ENCODE peak calls at places on chromosomes 11 and 22, in four cellular contexts. G is upper lobe of right lung; K is stimulated activated CD4-positive, alpha-beta T cell treated with anti-CD3 and anti-CD28 coated beads, Interleukin-12 subunit alpha, Interleukin-12 subunit beta, amount 100 ng/mL, for 4 hours; P is stimulated activated naive CD8-positive, alpha-beta T cell treated with anti-CD3 and anti-CD28 coated beads, Interleukin-15, Interleukin-2, amounts not matched to agents 100 U/mL and 50 U/mL, for 24 hours. O is an unnamed sample.

GRCh38 chr11:352456-353180 is 16.7 kb upstream of the B4GALNT4 start:
- DNase-seq in G (no peak), K (no peak), P (no peak), O (no peak)

GRCh38 chr11:10379871-10380568 is 75.0 kb upstream of the AMPD3 start:
- DNase-seq in G (no peak), K (no peak), P (no peak), O (peak; percentile 96)

GRCh38 chr11:57778318-57779037 is 16.9 kb downstream of the CTNND1 start:
- DNase-seq in G (peak; percentile 92), K (no peak), P (no peak), O (peak; percentile 77)

GRCh38 chr11:46513934-46514342 is 79.9 kb downstream of the AMBRA1 start:
- DNase-seq in G (no peak), K (no peak), P (no peak), O (peak; percentile 59)

GRCh38 chr11:38718659-38719058 is 2120.6 kb upstream of the RAG2 start:
- DNase-seq in G (no peak), K (no peak), P (no peak), O (no peak)

GRCh38 chr11:107931206-107931605 is 3.0 kb downstream of the RAB39A start:
- DNase-seq in G (no peak), K (no peak), P (no peak), O (no peak)

GRCh38 chr11:59615132-59615636 is 390 bp downstream of the OSBP start:
- DNase-seq in G (peak; percentile 82), K (peak; percentile 46), P (peak; percentile 51), O (peak; percentile 47)

GRCh38 chr22:44029069-44029468 is 5.0 kb downstream of the PARVB start:
- DNase-seq in G (no peak), K (no peak), P (no peak), O (no peak)

GRCh38 chr22:32204856-32205722 is at the start of gene RFPL2:
- DNase-seq in G (peak; percentile 69), K (no peak), P (no peak), O (peak; percentile 80)

GRCh38 chr11:43944761-43945311 is 2.4 kb downstream of the C11orf96 start:
- DNase-seq in G (peak; percentile 92), K (peak; percentile 74), P (peak; percentile 86), O (peak; percentile 34)

GRCh38 chr22:20465759-20466077 is 28.1 kb upstream of the SCARF2 start:
- DNase-seq in G (no peak), K (no peak), P (no peak), O (no peak)

GRCh38 chr11:35223429-35223828 is 84.5 kb downstream of the CD44 start:
- DNase-seq in G (no peak), K (no peak), P (no peak), O (no peak)

GRCh38 chr11:95585071-95585751 is 204.4 kb downstream of the FAM76B start:
- DNase-seq in G (no peak), K (no peak), P (no peak), O (no peak)

GRCh38 chr11:65917077-65917433 is 1.8 kb downstream of the C11orf68 start:
- DNase-seq in G (no peak), K (no peak), P (no peak), O (no peak)

GRCh38 chr11:74069146-74070046 is 60.5 kb upstream of the UCP3 start:
- DNase-seq in G (no peak), K (no peak), P (no peak), O (peak; percentile 57)

GRCh38 chr22:18156878-18157713 is 7.1 kb downstream of the USP18 start:
- DNase-seq in G (peak; percentile 62), K (peak; percentile 37), P (peak; percentile 73), O (peak; percentile 59)

GRCh38 chr22:49262167-49262566 is 565.5 kb downstream of the BRD1 start:
- DNase-seq in G (peak; percentile 35), K (no peak), P (no peak), O (no peak)

GRCh38 chr11:48109046-48109666 is 107.5 kb upstream of the OR4B1 start:
- DNase-seq in G (no peak), K (no peak), P (no peak), O (peak; percentile 58)

GRCh38 chr11:131491503-131491902 is 121.1 kb downstream of the NTM start:
- DNase-seq in G (no peak), K (no peak), P (no peak), O (no peak)

GRCh38 chr11:64902102-64902900 is 14.7 kb downstream of the ATG2A start:
- DNase-seq in G (no peak), K (no peak), P (no peak), O (no peak)

GRCh38 chr11:70134490-70134889 is 56.4 kb downstream of the ANO1 start:
- DNase-seq in G (no peak), K (no peak), P (no peak), O (no peak)

GRCh38 chr11:58060939-58061672 is 30.4 kb downstream of the OR6Q1 start:
- DNase-seq in G (no peak), K (no peak), P (no peak), O (no peak)

GRCh38 chr11:2517016-2517385 is 72.2 kb downstream of the KCNQ1 start:
- DNase-seq in G (peak; percentile 57), K (no peak), P (no peak), O (no peak)

GRCh38 chr11:77776455-77776854 is 44.1 kb downstream of the RSF1 start:
- DNase-seq in G (no peak), K (no peak), P (no peak), O (no peak)

GRCh38 chr11:87076874-87077429 is 39.2 kb downstream of the TMEM135 start:
- DNase-seq in G (no peak), K (no peak), P (no peak), O (no peak)

GRCh38 chr11:59668188-59668949 is 468 bp downstream of the PATL1 start:
- DNase-seq in G (peak; percentile 83), K (peak; percentile 68), P (peak; percentile 73), O (no peak)

GRCh38 chr11:78460468-78460867 is 42.8 kb upstream of the GAB2 start:
- DNase-seq in G (no peak), K (no peak), P (no peak), O (no peak)

GRCh38 chr22:35357883-35358621 is 22.8 kb upstream of the HMOX1 start:
- DNase-seq in G (no peak), K (no peak), P (no peak), O (no peak)

GRCh38 chr11:87128372-87128771 is 90.6 kb downstream of the TMEM135 start:
- DNase-seq in G (no peak), K (no peak), P (no peak), O (no peak)

GRCh38 chr11:68160100-68160695 is 39.0 kb upstream of the CHKA start:
- DNase-seq in G (no peak), K (no peak), P (no peak), O (no peak)

GRCh38 chr11:34162507-34162848 is 57.0 kb downstream of the NAT10 start:
- DNase-seq in G (no peak), K (no peak), P (no peak), O (no peak)

GRCh38 chr22:40009231-40009769 is 14.5 kb downstream of the FAM83F start:
- DNase-seq in G (no peak), K (no peak), P (no peak), O (peak; percentile 68)

GRCh38 chr11:28366549-28367341 is 258.6 kb downstream of the METTL15 start:
- DNase-seq in G (no peak), K (no peak), P (no peak), O (no peak)

GRCh38 chr11:111307472-111308108 is 9.2 kb downstream of the POU2AF3 start:
- DNase-seq in G (no peak), K (no peak), P (no peak), O (peak; percentile 66)